ENCODE peak calls at places on chromosomes 6 and 20, in eight cellular contexts. One of them, this sample, is unnamed.

GRCh38 chr6:130928993-130929678 is 101.9 kb downstream of the SMLR1 start:
- DNase-seq in activated T-cell treated with anti-CD3 and anti-CD28 coated beads for 1 hour: no peak
- DNase-seq in CD8-positive, alpha-beta memory T cell: no peak
- DNase-seq in foreskin fibroblast: peak
- DNase-seq in GM23248: peak
- DNase-seq in occipital lobe: no peak
- DNase-seq in fibroblast of pulmonary artery: peak
- DNase-seq in dermis blood vessel endothelial cell: peak
- DNase-seq in this sample: peak

GRCh38 chr6:127834136-127834535 is 66.7 kb downstream of the THEMIS start:
- DNase-seq in activated T-cell treated with anti-CD3 and anti-CD28 coated beads for 1 hour: no peak
- DNase-seq in CD8-positive, alpha-beta memory T cell: no peak
- DNase-seq in foreskin fibroblast: no peak
- DNase-seq in GM23248: no peak
- DNase-seq in occipital lobe: no peak
- DNase-seq in fibroblast of pulmonary artery: no peak
- DNase-seq in dermis blood vessel endothelial cell: no peak
- DNase-seq in this sample: no peak

GRCh38 chr6:161922631-161923119 is 648.8 kb upstream of the AGPAT4 start:
- DNase-seq in activated T-cell treated with anti-CD3 and anti-CD28 coated beads for 1 hour: no peak
- DNase-seq in CD8-positive, alpha-beta memory T cell: no peak
- DNase-seq in foreskin fibroblast: peak
- DNase-seq in GM23248: peak
- DNase-seq in occipital lobe: no peak
- DNase-seq in fibroblast of pulmonary artery: peak
- DNase-seq in dermis blood vessel endothelial cell: peak
- DNase-seq in this sample: peak

GRCh38 chr20:50844430-50845100 is 49.7 kb downstream of the BCAS4 start:
- DNase-seq in activated T-cell treated with anti-CD3 and anti-CD28 coated beads for 1 hour: peak
- DNase-seq in CD8-positive, alpha-beta memory T cell: no peak
- DNase-seq in foreskin fibroblast: peak
- DNase-seq in GM23248: peak
- DNase-seq in occipital lobe: no peak
- DNase-seq in fibroblast of pulmonary artery: peak
- DNase-seq in dermis blood vessel endothelial cell: peak
- DNase-seq in this sample: peak

GRCh38 chr6:110951986-110952794 is 6.3 kb upstream of the GTF3C6 start:
- DNase-seq in activated T-cell treated with anti-CD3 and anti-CD28 coated beads for 1 hour: no peak
- DNase-seq in CD8-positive, alpha-beta memory T cell: no peak
- DNase-seq in foreskin fibroblast: peak
- DNase-seq in GM23248: peak
- DNase-seq in occipital lobe: no peak
- DNase-seq in fibroblast of pulmonary artery: peak
- DNase-seq in dermis blood vessel endothelial cell: peak
- DNase-seq in this sample: peak

GRCh38 chr6:128827675-128828464 is 55.1 kb upstream of the LAMA2 start:
- DNase-seq in activated T-cell treated with anti-CD3 and anti-CD28 coated beads for 1 hour: no peak
- DNase-seq in CD8-positive, alpha-beta memory T cell: no peak
- DNase-seq in foreskin fibroblast: peak
- DNase-seq in GM23248: peak
- DNase-seq in occipital lobe: no peak
- DNase-seq in fibroblast of pulmonary artery: peak
- DNase-seq in dermis blood vessel endothelial cell: no peak
- DNase-seq in this sample: peak

GRCh38 chr6:105844275-105844848 is 241.8 kb upstream of the PRDM1 start:
- DNase-seq in activated T-cell treated with anti-CD3 and anti-CD28 coated beads for 1 hour: no peak
- DNase-seq in CD8-positive, alpha-beta memory T cell: no peak
- DNase-seq in foreskin fibroblast: peak
- DNase-seq in GM23248: peak
- DNase-seq in occipital lobe: peak
- DNase-seq in fibroblast of pulmonary artery: no peak
- DNase-seq in dermis blood vessel endothelial cell: no peak
- DNase-seq in this sample: no peak

GRCh38 chr20:42721923-42722322 is 467.8 kb downstream of the PTPRT start:
- DNase-seq in activated T-cell treated with anti-CD3 and anti-CD28 coated beads for 1 hour: no peak
- DNase-seq in CD8-positive, alpha-beta memory T cell: no peak
- DNase-seq in foreskin fibroblast: no peak
- DNase-seq in GM23248: no peak
- DNase-seq in occipital lobe: no peak
- DNase-seq in fibroblast of pulmonary artery: no peak
- DNase-seq in dermis blood vessel endothelial cell: no peak
- DNase-seq in this sample: no peak

GRCh38 chr6:2021713-2022125 is 223.7 kb downstream of the GMDS start:
- DNase-seq in activated T-cell treated with anti-CD3 and anti-CD28 coated beads for 1 hour: no peak
- DNase-seq in CD8-positive, alpha-beta memory T cell: no peak
- DNase-seq in foreskin fibroblast: peak
- DNase-seq in GM23248: peak
- DNase-seq in occipital lobe: peak
- DNase-seq in fibroblast of pulmonary artery: peak
- DNase-seq in dermis blood vessel endothelial cell: peak
- DNase-seq in this sample: no peak

GRCh38 chr6:143361536-143362191 is 88.8 kb downstream of the ADAT2 start:
- DNase-seq in activated T-cell treated with anti-CD3 and anti-CD28 coated beads for 1 hour: no peak
- DNase-seq in CD8-positive, alpha-beta memory T cell: no peak
- DNase-seq in foreskin fibroblast: no peak
- DNase-seq in GM23248: no peak
- DNase-seq in occipital lobe: no peak
- DNase-seq in fibroblast of pulmonary artery: no peak
- DNase-seq in dermis blood vessel endothelial cell: no peak
- DNase-seq in this sample: no peak

GRCh38 chr6:6998194-6998569 is 109.6 kb upstream of the RREB1 start:
- DNase-seq in activated T-cell treated with anti-CD3 and anti-CD28 coated beads for 1 hour: no peak
- DNase-seq in CD8-positive, alpha-beta memory T cell: no peak
- DNase-seq in foreskin fibroblast: peak
- DNase-seq in GM23248: peak
- DNase-seq in occipital lobe: no peak
- DNase-seq in fibroblast of pulmonary artery: no peak
- DNase-seq in dermis blood vessel endothelial cell: no peak
- DNase-seq in this sample: no peak

GRCh38 chr6:157538698-157539097 is 157.7 kb downstream of the ZDHHC14 start:
- DNase-seq in activated T-cell treated with anti-CD3 and anti-CD28 coated beads for 1 hour: no peak
- DNase-seq in CD8-positive, alpha-beta memory T cell: no peak
- DNase-seq in foreskin fibroblast: no peak
- DNase-seq in GM23248: no peak
- DNase-seq in occipital lobe: no peak
- DNase-seq in fibroblast of pulmonary artery: no peak
- DNase-seq in dermis blood vessel endothelial cell: no peak
- DNase-seq in this sample: no peak

GRCh38 chr6:130666796-130667195 is 160.4 kb upstream of the SMLR1 start:
- DNase-seq in activated T-cell treated with anti-CD3 and anti-CD28 coated beads for 1 hour: no peak
- DNase-seq in CD8-positive, alpha-beta memory T cell: no peak
- DNase-seq in foreskin fibroblast: no peak
- DNase-seq in GM23248: no peak
- DNase-seq in occipital lobe: no peak
- DNase-seq in fibroblast of pulmonary artery: no peak
- DNase-seq in dermis blood vessel endothelial cell: no peak
- DNase-seq in this sample: no peak

GRCh38 chr6:22826961-22827360 is 257.6 kb downstream of the HDGFL1 start:
- DNase-seq in activated T-cell treated with anti-CD3 and anti-CD28 coated beads for 1 hour: no peak
- DNase-seq in CD8-positive, alpha-beta memory T cell: no peak
- DNase-seq in foreskin fibroblast: no peak
- DNase-seq in GM23248: no peak
- DNase-seq in occipital lobe: no peak
- DNase-seq in fibroblast of pulmonary artery: no peak
- DNase-seq in dermis blood vessel endothelial cell: peak
- DNase-seq in this sample: peak

GRCh38 chr6:145756170-145756662 is 20.9 kb upstream of the EPM2A start:
- DNase-seq in activated T-cell treated with anti-CD3 and anti-CD28 coated beads for 1 hour: no peak
- DNase-seq in CD8-positive, alpha-beta memory T cell: no peak
- DNase-seq in foreskin fibroblast: peak
- DNase-seq in GM23248: peak
- DNase-seq in occipital lobe: no peak
- DNase-seq in fibroblast of pulmonary artery: peak
- DNase-seq in dermis blood vessel endothelial cell: peak
- DNase-seq in this sample: peak

GRCh38 chr6:84681693-84682326 is 82.6 kb downstream of the TBX18 start:
- DNase-seq in activated T-cell treated with anti-CD3 and anti-CD28 coated beads for 1 hour: no peak
- DNase-seq in CD8-positive, alpha-beta memory T cell: no peak
- DNase-seq in foreskin fibroblast: no peak
- DNase-seq in GM23248: no peak
- DNase-seq in occipital lobe: no peak
- DNase-seq in fibroblast of pulmonary artery: no peak
- DNase-seq in dermis blood vessel endothelial cell: no peak
- DNase-seq in this sample: no peak

GRCh38 chr6:46044876-46045617 is 29.4 kb upstream of the CLIC5 start:
- DNase-seq in activated T-cell treated with anti-CD3 and anti-CD28 coated beads for 1 hour: no peak
- DNase-seq in CD8-positive, alpha-beta memory T cell: no peak
- DNase-seq in foreskin fibroblast: peak
- DNase-seq in GM23248: peak
- DNase-seq in occipital lobe: no peak
- DNase-seq in fibroblast of pulmonary artery: peak
- DNase-seq in dermis blood vessel endothelial cell: peak
- DNase-seq in this sample: peak

GRCh38 chr20:25178563-25179438 is 16.7 kb upstream of the ENTPD6 start:
- DNase-seq in activated T-cell treated with anti-CD3 and anti-CD28 coated beads for 1 hour: no peak
- DNase-seq in CD8-positive, alpha-beta memory T cell: no peak
- DNase-seq in foreskin fibroblast: peak
- DNase-seq in GM23248: peak
- DNase-seq in occipital lobe: no peak
- DNase-seq in fibroblast of pulmonary artery: peak
- DNase-seq in dermis blood vessel endothelial cell: peak
- DNase-seq in this sample: peak

GRCh38 chr6:123668063-123668462 is 31.3 kb upstream of the TRDN start:
- DNase-seq in activated T-cell treated with anti-CD3 and anti-CD28 coated beads for 1 hour: no peak
- DNase-seq in CD8-positive, alpha-beta memory T cell: no peak
- DNase-seq in foreskin fibroblast: no peak
- DNase-seq in GM23248: no peak
- DNase-seq in occipital lobe: no peak
- DNase-seq in fibroblast of pulmonary artery: no peak
- DNase-seq in dermis blood vessel endothelial cell: no peak
- DNase-seq in this sample: no peak

GRCh38 chr20:56710577-56711465 is 81.7 kb downstream of the TFAP2C start:
- DNase-seq in activated T-cell treated with anti-CD3 and anti-CD28 coated beads for 1 hour: no peak
- DNase-seq in CD8-positive, alpha-beta memory T cell: no peak
- DNase-seq in foreskin fibroblast: peak
- DNase-seq in GM23248: peak
- DNase-seq in occipital lobe: no peak
- DNase-seq in fibroblast of pulmonary artery: no peak
- DNase-seq in dermis blood vessel endothelial cell: no peak
- DNase-seq in this sample: peak

This sample was measured in brain microvascular endothelial cell.